ENCODE peak calls at places on chromosomes 16 and 17, in five cellular contexts. One of them, this sample, is unnamed. For H3K9me2, the result is how much of the 10 kb centered on the place peaks cover.

GRCh38 chr17:35245196-35245486 is 2.3 kb downstream of the SLFN5 start:
- DNase-seq in OCI-LY7: no peak
- DNase-seq in GM23338: no peak
- DNase-seq in MM.1S: no peak
- DNase-seq in hepatocyte: no peak
- DNase-seq in this sample: peak

GRCh38 chr16:77657016-77657415 is 65.3 kb upstream of the NUDT7 start:
- DNase-seq in OCI-LY7: no peak
- DNase-seq in GM23338: peak
- DNase-seq in MM.1S: no peak
- DNase-seq in hepatocyte: peak
- DNase-seq in this sample: no peak

GRCh38 chr16:31184888-31185287 is 4.9 kb downstream of the FUS start:
- DNase-seq in OCI-LY7: no peak
- DNase-seq in GM23338: no peak
- DNase-seq in MM.1S: no peak
- DNase-seq in hepatocyte: no peak
- DNase-seq in this sample: no peak

GRCh38 chr17:72613411-72614292 is 478.8 kb downstream of the SLC39A11 start:
- DNase-seq in OCI-LY7: no peak
- DNase-seq in GM23338: no peak
- DNase-seq in MM.1S: no peak
- DNase-seq in hepatocyte: no peak
- DNase-seq in this sample: peak

GRCh38 chr17:67377727-67378443 is 804 bp downstream of the PITPNC1 start:
- DNase-seq in OCI-LY7: peak
- DNase-seq in GM23338: peak
- DNase-seq in MM.1S: peak
- DNase-seq in hepatocyte: peak
- DNase-seq in this sample: peak

GRCh38 chr16:69922200-69922599 is 28.9 kb upstream of the CLEC18A start:
- DNase-seq in OCI-LY7: no peak
- DNase-seq in GM23338: no peak
- DNase-seq in MM.1S: no peak
- DNase-seq in hepatocyte: no peak
- DNase-seq in this sample: no peak

GRCh38 chr17:46108550-46109110 is 84.6 kb downstream of the KANSL1 start:
- DNase-seq in OCI-LY7: no peak
- DNase-seq in GM23338: no peak
- DNase-seq in MM.1S: no peak
- DNase-seq in hepatocyte: no peak
- DNase-seq in this sample: no peak

GRCh38 chr17:51869387-51869786 is 289.1 kb downstream of the CA10 start:
- DNase-seq in OCI-LY7: peak
- DNase-seq in GM23338: peak
- DNase-seq in MM.1S: peak
- DNase-seq in hepatocyte: peak
- DNase-seq in this sample: no peak

GRCh38 chr17:75271233-75271954 is 363 bp upstream of the MIF4GD start:
- DNase-seq in OCI-LY7: peak
- DNase-seq in GM23338: peak
- DNase-seq in MM.1S: peak
- DNase-seq in hepatocyte: peak
- DNase-seq in this sample: no peak

GRCh38 chr17:14393723-14394122 is 92.8 kb downstream of the HS3ST3B1 start:
- DNase-seq in OCI-LY7: no peak
- DNase-seq in GM23338: no peak
- DNase-seq in MM.1S: no peak
- DNase-seq in hepatocyte: no peak
- DNase-seq in this sample: no peak

GRCh38 chr17:9890124-9890523 is 14.9 kb downstream of the RCVRN start:
- DNase-seq in OCI-LY7: peak
- DNase-seq in GM23338: peak
- DNase-seq in MM.1S: no peak
- DNase-seq in hepatocyte: peak
- DNase-seq in this sample: no peak

GRCh38 chr16:57377080-57377841 is 5.0 kb downstream of the CX3CL1 start:
- DNase-seq in OCI-LY7: peak
- DNase-seq in GM23338: peak
- DNase-seq in MM.1S: no peak
- DNase-seq in hepatocyte: peak
- DNase-seq in this sample: peak

GRCh38 chr16:67962135-67962534 is 6.3 kb downstream of the SLC12A4 start:
- DNase-seq in OCI-LY7: no peak
- DNase-seq in GM23338: no peak
- DNase-seq in MM.1S: no peak
- DNase-seq in hepatocyte: no peak
- DNase-seq in this sample: no peak

GRCh38 chr16:67964477-67965131 is 3.8 kb downstream of the SLC12A4 start:
- DNase-seq in OCI-LY7: no peak
- DNase-seq in GM23338: no peak
- DNase-seq in MM.1S: peak
- DNase-seq in hepatocyte: no peak
- DNase-seq in this sample: no peak

GRCh38 chr16:67965668-67966548 is 2.5 kb downstream of the SLC12A4 start:
- DNase-seq in OCI-LY7: no peak
- DNase-seq in GM23338: no peak
- DNase-seq in MM.1S: no peak
- DNase-seq in hepatocyte: no peak
- DNase-seq in this sample: no peak

GRCh38 chr16:67961551-67961957 is 6.9 kb downstream of the SLC12A4 start:
- DNase-seq in OCI-LY7: no peak
- DNase-seq in GM23338: no peak
- DNase-seq in MM.1S: no peak
- DNase-seq in hepatocyte: no peak
- DNase-seq in this sample: no peak

GRCh38 chr16:67963325-67964321 is 4.8 kb downstream of the SLC12A4 start:
- DNase-seq in OCI-LY7: no peak
- DNase-seq in GM23338: peak
- DNase-seq in MM.1S: no peak
- DNase-seq in hepatocyte: no peak
- DNase-seq in this sample: no peak
- H3K9me2 ChIP-seq in OCI-LY7: under half
- H3K9me2 ChIP-seq in GM23338: under half
- H3K9me2 ChIP-seq in MM.1S: under half
- H3K9me2 ChIP-seq in hepatocyte: under half
- H3K9me2 ChIP-seq in this sample: under half

GRCh38 chr17:7318121-7318860 is 3.1 kb upstream of the GPS2 start:
- DNase-seq in OCI-LY7: no peak
- DNase-seq in GM23338: no peak
- DNase-seq in MM.1S: no peak
- DNase-seq in hepatocyte: peak
- DNase-seq in this sample: no peak
- H3K9me2 ChIP-seq in OCI-LY7: under half
- H3K9me2 ChIP-seq in GM23338: under half
- H3K9me2 ChIP-seq in MM.1S: under half
- H3K9me2 ChIP-seq in hepatocyte: under half
- H3K9me2 ChIP-seq in this sample: under half

DNA sequence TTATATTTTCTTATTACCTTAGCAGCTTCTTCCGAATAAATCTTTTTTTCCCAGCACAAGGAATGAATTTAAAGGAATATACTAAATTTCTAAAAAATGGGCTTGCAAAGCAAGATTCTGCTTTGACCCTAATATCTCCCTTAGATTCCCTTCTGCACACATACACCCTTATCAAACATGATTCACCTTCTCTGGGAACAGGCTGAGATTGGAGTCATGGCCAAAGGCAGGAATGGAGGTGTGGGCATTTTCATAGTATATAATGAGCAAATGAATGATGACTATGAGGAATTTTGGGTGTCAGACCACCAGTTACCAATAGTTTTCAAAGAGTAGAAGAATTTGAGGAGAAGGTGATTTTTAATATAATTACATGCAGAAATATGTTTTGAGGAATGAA is 231.3 kb upstream of the CDH11 start:
- DNase-seq in OCI-LY7: no peak
- DNase-seq in GM23338: no peak
- DNase-seq in MM.1S: no peak
- DNase-seq in hepatocyte: no peak
- DNase-seq in this sample: no peak
- H3K9me2 ChIP-seq in OCI-LY7: under half
- H3K9me2 ChIP-seq in GM23338: under half
- H3K9me2 ChIP-seq in MM.1S: under half
- H3K9me2 ChIP-seq in hepatocyte: under half
- H3K9me2 ChIP-seq in this sample: under half

GRCh38 chr17:61422116-61422799 is 22.6 kb downstream of the TBX2 start:
- DNase-seq in OCI-LY7: no peak
- DNase-seq in GM23338: no peak
- DNase-seq in MM.1S: no peak
- DNase-seq in hepatocyte: no peak
- DNase-seq in this sample: no peak

GRCh38 chr17:61426482-61427304 is 25.5 kb upstream of the TBX4 start:
- DNase-seq in OCI-LY7: no peak
- DNase-seq in GM23338: no peak
- DNase-seq in MM.1S: no peak
- DNase-seq in hepatocyte: no peak
- DNase-seq in this sample: peak

GRCh38 chr17:61422869-61423268 is 23.2 kb downstream of the TBX2 start:
- DNase-seq in OCI-LY7: no peak
- DNase-seq in GM23338: no peak
- DNase-seq in MM.1S: no peak
- DNase-seq in hepatocyte: no peak
- DNase-seq in this sample: no peak

GRCh38 chr17:61425682-61426481 is 26.2 kb downstream of the TBX2 start:
- DNase-seq in OCI-LY7: no peak
- DNase-seq in GM23338: peak
- DNase-seq in MM.1S: no peak
- DNase-seq in hepatocyte: no peak
- DNase-seq in this sample: peak

DNA sequence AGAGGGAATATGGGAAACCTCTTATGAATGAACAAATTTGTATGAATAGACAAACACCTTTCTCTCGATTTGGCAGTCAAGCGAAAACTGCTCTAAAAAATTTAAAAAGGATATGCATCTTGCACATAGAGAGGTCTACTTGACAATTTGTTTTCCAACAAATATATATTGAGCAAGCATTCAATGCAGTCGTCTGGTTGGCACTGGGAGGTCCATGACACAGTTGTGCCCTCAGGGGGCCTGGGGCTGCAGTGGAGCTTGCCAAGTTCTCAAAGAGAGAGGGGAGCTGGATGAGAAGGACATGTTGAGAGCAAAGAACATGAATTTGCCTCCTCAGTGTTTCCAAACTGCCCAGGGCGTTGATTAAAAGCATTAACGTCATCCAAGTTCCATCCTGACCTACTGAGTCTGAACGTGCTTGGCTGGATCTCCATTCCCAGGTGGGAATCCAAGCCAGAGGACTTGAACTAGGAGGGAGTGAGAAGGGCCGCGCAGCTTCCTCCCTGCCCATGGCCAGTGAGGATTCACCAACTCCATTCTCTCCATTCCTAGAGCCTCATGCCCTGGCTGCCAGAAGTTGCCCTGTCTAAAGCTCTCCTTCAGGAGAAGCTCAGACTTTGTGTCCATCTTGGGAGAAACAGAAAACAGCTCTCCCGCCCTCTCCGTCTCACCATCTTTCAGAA is 24.5 kb downstream of the TBX2 start:
- DNase-seq in OCI-LY7: no peak
- DNase-seq in GM23338: no peak
- DNase-seq in MM.1S: no peak
- DNase-seq in hepatocyte: no peak
- DNase-seq in this sample: no peak
- H3K9me2 ChIP-seq in OCI-LY7: under half
- H3K9me2 ChIP-seq in GM23338: under half
- H3K9me2 ChIP-seq in MM.1S: under half
- H3K9me2 ChIP-seq in hepatocyte: under half
- H3K9me2 ChIP-seq in this sample: under half

GRCh38 chr17:77436481-77436880 is 295.7 kb downstream of the SEC14L1 start:
- DNase-seq in OCI-LY7: no peak
- DNase-seq in GM23338: no peak
- DNase-seq in MM.1S: no peak
- DNase-seq in hepatocyte: no peak
- DNase-seq in this sample: no peak
- H3K9me2 ChIP-seq in OCI-LY7: under half
- H3K9me2 ChIP-seq in GM23338: under half
- H3K9me2 ChIP-seq in MM.1S: under half
- H3K9me2 ChIP-seq in hepatocyte: under half
- H3K9me2 ChIP-seq in this sample: under half

GRCh38 chr16:12362482-12363458 is 386.2 kb downstream of the SNX29 start:
- DNase-seq in OCI-LY7: no peak
- DNase-seq in GM23338: no peak
- DNase-seq in MM.1S: no peak
- DNase-seq in hepatocyte: no peak
- DNase-seq in this sample: no peak
- H3K9me2 ChIP-seq in OCI-LY7: under half
- H3K9me2 ChIP-seq in GM23338: under half
- H3K9me2 ChIP-seq in MM.1S: under half
- H3K9me2 ChIP-seq in hepatocyte: under half
- H3K9me2 ChIP-seq in this sample: under half